ENCODE peak calls at places on chromosomes 13 and 19, in five cellular contexts. One of them, this sample, is unnamed.

GRCh38 chr13:98225036-98225940 is 48.2 kb upstream of the RNF113B start:
- DNase-seq in upper lobe of right lung: no peak
- DNase-seq in Karpas-422: no peak
- DNase-seq in stomach: no peak
- DNase-seq in CD4-positive, alpha-beta memory T cell: no peak
- DNase-seq in this sample: no peak

GRCh38 chr19:38055040-38055439 is 148.0 kb downstream of the SIPA1L3 start:
- DNase-seq in upper lobe of right lung: no peak
- DNase-seq in Karpas-422: no peak
- DNase-seq in stomach: no peak
- DNase-seq in CD4-positive, alpha-beta memory T cell: no peak
- DNase-seq in this sample: no peak

GRCh38 chr19:17281391-17282304 is at the start of gene ANKLE1:
- DNase-seq in upper lobe of right lung: no peak
- DNase-seq in Karpas-422: peak; percentile 93
- DNase-seq in stomach: peak; percentile 32
- DNase-seq in CD4-positive, alpha-beta memory T cell: no peak
- DNase-seq in this sample: no peak

GRCh38 chr13:23949736-23950135 is 52.4 kb upstream of the C1QTNF9B start:
- DNase-seq in upper lobe of right lung: no peak
- DNase-seq in Karpas-422: no peak
- DNase-seq in stomach: no peak
- DNase-seq in CD4-positive, alpha-beta memory T cell: no peak
- DNase-seq in this sample: no peak

GRCh38 chr13:73596382-73596781 is 537.6 kb downstream of the KLF5 start:
- DNase-seq in upper lobe of right lung: no peak
- DNase-seq in Karpas-422: no peak
- DNase-seq in stomach: no peak
- DNase-seq in CD4-positive, alpha-beta memory T cell: no peak
- DNase-seq in this sample: no peak

GRCh38 chr19:19034204-19034624 is 811 bp downstream of the ARMC6 start:
- DNase-seq in upper lobe of right lung: peak; percentile 80
- DNase-seq in Karpas-422: peak; percentile 92
- DNase-seq in stomach: peak; percentile 49
- DNase-seq in CD4-positive, alpha-beta memory T cell: peak; percentile 74
- DNase-seq in this sample: peak; percentile 86

GRCh38 chr19:31334101-31334848 is 15.0 kb downstream of the TSHZ3 start:
- DNase-seq in upper lobe of right lung: no peak
- DNase-seq in Karpas-422: no peak
- DNase-seq in stomach: no peak
- DNase-seq in CD4-positive, alpha-beta memory T cell: no peak
- DNase-seq in this sample: no peak

GRCh38 chr19:12788682-12789097 is 2.6 kb upstream of the JUNB start:
- DNase-seq in upper lobe of right lung: peak; percentile 91
- DNase-seq in Karpas-422: peak; percentile 60
- DNase-seq in stomach: peak; percentile 81
- DNase-seq in CD4-positive, alpha-beta memory T cell: no peak
- DNase-seq in this sample: peak; percentile 84

GRCh38 chr13:50910483-50910805 is 853 bp downstream of the RNASEH2B start:
- DNase-seq in upper lobe of right lung: no peak
- DNase-seq in Karpas-422: no peak
- DNase-seq in stomach: no peak
- DNase-seq in CD4-positive, alpha-beta memory T cell: no peak
- DNase-seq in this sample: no peak

GRCh38 chr19:58117841-58118575 is 20.0 kb upstream of the ZSCAN18 start:
- DNase-seq in upper lobe of right lung: no peak
- DNase-seq in Karpas-422: no peak
- DNase-seq in stomach: no peak
- DNase-seq in CD4-positive, alpha-beta memory T cell: no peak
- DNase-seq in this sample: no peak

GRCh38 chr13:75137911-75138571 is 343.9 kb downstream of the TBC1D4 start:
- DNase-seq in upper lobe of right lung: no peak
- DNase-seq in Karpas-422: no peak
- DNase-seq in stomach: no peak
- DNase-seq in CD4-positive, alpha-beta memory T cell: no peak
- DNase-seq in this sample: no peak

GRCh38 chr13:44351505-44351854 is 22.1 kb upstream of the SERP2 start:
- DNase-seq in upper lobe of right lung: no peak
- DNase-seq in Karpas-422: no peak
- DNase-seq in stomach: no peak
- DNase-seq in CD4-positive, alpha-beta memory T cell: no peak
- DNase-seq in this sample: no peak

GRCh38 chr13:26989261-26990007 is 182.2 kb downstream of the USP12 start:
- DNase-seq in upper lobe of right lung: no peak
- DNase-seq in Karpas-422: no peak
- DNase-seq in stomach: no peak
- DNase-seq in CD4-positive, alpha-beta memory T cell: no peak
- DNase-seq in this sample: no peak

GRCh38 chr19:29022599-29022998 is 190.4 kb downstream of the UQCRFS1 start:
- DNase-seq in upper lobe of right lung: no peak
- DNase-seq in Karpas-422: no peak
- DNase-seq in stomach: no peak
- DNase-seq in CD4-positive, alpha-beta memory T cell: no peak
- DNase-seq in this sample: no peak

GRCh38 chr13:112760931-112761330 is 71.1 kb downstream of the ATP11A start:
- DNase-seq in upper lobe of right lung: peak; percentile 57
- DNase-seq in Karpas-422: no peak
- DNase-seq in stomach: no peak
- DNase-seq in CD4-positive, alpha-beta memory T cell: no peak
- DNase-seq in this sample: peak; percentile 29

GRCh38 chr13:23730251-23730650 is 158.9 kb downstream of the MIPEP start:
- DNase-seq in upper lobe of right lung: no peak
- DNase-seq in Karpas-422: no peak
- DNase-seq in stomach: no peak
- DNase-seq in CD4-positive, alpha-beta memory T cell: no peak
- DNase-seq in this sample: no peak

GRCh38 chr13:75896271-75896670 is 260.1 kb downstream of the LMO7 start:
- DNase-seq in upper lobe of right lung: no peak
- DNase-seq in Karpas-422: no peak
- DNase-seq in stomach: no peak
- DNase-seq in CD4-positive, alpha-beta memory T cell: no peak
- DNase-seq in this sample: no peak

GRCh38 chr13:80340643-80341097 is 256 bp downstream of the SPRY2 start:
- DNase-seq in upper lobe of right lung: no peak
- DNase-seq in Karpas-422: no peak
- DNase-seq in stomach: no peak
- DNase-seq in CD4-positive, alpha-beta memory T cell: no peak
- DNase-seq in this sample: peak; percentile 45

GRCh38 chr13:109734002-109734785 is 52.2 kb downstream of the IRS2 start:
- DNase-seq in upper lobe of right lung: peak; percentile 62
- DNase-seq in Karpas-422: no peak
- DNase-seq in stomach: no peak
- DNase-seq in CD4-positive, alpha-beta memory T cell: no peak
- DNase-seq in this sample: no peak

GRCh38 chr13:67259208-67259607 is 29.1 kb upstream of the PCDH9 start:
- DNase-seq in upper lobe of right lung: no peak
- DNase-seq in Karpas-422: no peak
- DNase-seq in stomach: no peak
- DNase-seq in CD4-positive, alpha-beta memory T cell: no peak
- DNase-seq in this sample: no peak

GRCh38 chr13:113901231-113901630 is 37.4 kb upstream of the GAS6 start:
- DNase-seq in upper lobe of right lung: no peak
- DNase-seq in Karpas-422: no peak
- DNase-seq in stomach: no peak
- DNase-seq in CD4-positive, alpha-beta memory T cell: no peak
- DNase-seq in this sample: no peak

GRCh38 chr13:74675185-74675584 is 541.0 kb upstream of the KLF12 start:
- DNase-seq in upper lobe of right lung: no peak
- DNase-seq in Karpas-422: no peak
- DNase-seq in stomach: no peak
- DNase-seq in CD4-positive, alpha-beta memory T cell: no peak
- DNase-seq in this sample: no peak

GRCh38 chr19:920051-920857 is 3.1 kb downstream of the KISS1R start:
- DNase-seq in upper lobe of right lung: peak; percentile 70
- DNase-seq in Karpas-422: no peak
- DNase-seq in stomach: no peak
- DNase-seq in CD4-positive, alpha-beta memory T cell: peak; percentile 72
- DNase-seq in this sample: no peak

GRCh38 chr13:32527151-32527550 is 11.4 kb downstream of the N4BP2L2 start:
- DNase-seq in upper lobe of right lung: no peak
- DNase-seq in Karpas-422: no peak
- DNase-seq in stomach: no peak
- DNase-seq in CD4-positive, alpha-beta memory T cell: no peak
- DNase-seq in this sample: no peak

GRCh38 chr19:34963531-34964406 is at the start of gene ZNF792:
- DNase-seq in upper lobe of right lung: peak; percentile 87
- DNase-seq in Karpas-422: peak; percentile 79
- DNase-seq in stomach: peak; percentile 70
- DNase-seq in CD4-positive, alpha-beta memory T cell: peak; percentile 36
- DNase-seq in this sample: peak; percentile 56

GRCh38 chr19:30857966-30858490 is 485.8 kb downstream of the ZNF536 start:
- DNase-seq in upper lobe of right lung: no peak
- DNase-seq in Karpas-422: no peak
- DNase-seq in stomach: no peak
- DNase-seq in CD4-positive, alpha-beta memory T cell: no peak
- DNase-seq in this sample: no peak

DNA sequence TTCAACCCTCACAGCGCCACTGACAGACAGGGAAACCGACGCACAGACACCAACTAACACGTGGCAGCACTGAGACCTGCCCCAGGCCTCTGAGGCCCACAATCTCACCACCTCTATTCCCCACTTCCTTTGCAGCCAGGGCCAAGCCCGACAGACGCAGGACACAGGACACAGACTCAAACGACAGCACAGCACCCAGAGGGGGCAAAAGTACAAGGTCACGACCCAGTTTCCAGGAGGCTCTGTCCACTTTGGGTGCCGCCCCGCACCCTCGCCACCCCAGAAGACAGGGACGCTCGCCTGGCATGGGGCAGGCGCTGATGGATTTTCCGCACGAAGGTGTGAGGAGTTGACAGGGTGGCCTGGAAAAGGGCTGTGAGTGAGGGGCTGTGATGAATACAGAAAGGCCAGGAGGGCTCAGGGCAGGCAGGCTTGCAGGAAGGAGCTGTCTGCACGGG is 48.8 kb downstream of the MLLT1 start:
- DNase-seq in upper lobe of right lung: peak; percentile 55
- DNase-seq in Karpas-422: no peak
- DNase-seq in stomach: no peak
- DNase-seq in CD4-positive, alpha-beta memory T cell: no peak
- DNase-seq in this sample: no peak
- H3K4me1 ChIP-seq in upper lobe of right lung: peaks cover 43% of the 10 kb centered on the region
- H3K4me1 ChIP-seq in Karpas-422: no peaks in the 10 kb centered on the region
- H3K4me1 ChIP-seq in stomach: peaks cover 48% of the 10 kb centered on the region
- H3K4me1 ChIP-seq in CD4-positive, alpha-beta memory T cell: no peaks in the 10 kb centered on the region
- H3K4me1 ChIP-seq in this sample: peaks cover 2% of the 10 kb centered on the region

DNA sequence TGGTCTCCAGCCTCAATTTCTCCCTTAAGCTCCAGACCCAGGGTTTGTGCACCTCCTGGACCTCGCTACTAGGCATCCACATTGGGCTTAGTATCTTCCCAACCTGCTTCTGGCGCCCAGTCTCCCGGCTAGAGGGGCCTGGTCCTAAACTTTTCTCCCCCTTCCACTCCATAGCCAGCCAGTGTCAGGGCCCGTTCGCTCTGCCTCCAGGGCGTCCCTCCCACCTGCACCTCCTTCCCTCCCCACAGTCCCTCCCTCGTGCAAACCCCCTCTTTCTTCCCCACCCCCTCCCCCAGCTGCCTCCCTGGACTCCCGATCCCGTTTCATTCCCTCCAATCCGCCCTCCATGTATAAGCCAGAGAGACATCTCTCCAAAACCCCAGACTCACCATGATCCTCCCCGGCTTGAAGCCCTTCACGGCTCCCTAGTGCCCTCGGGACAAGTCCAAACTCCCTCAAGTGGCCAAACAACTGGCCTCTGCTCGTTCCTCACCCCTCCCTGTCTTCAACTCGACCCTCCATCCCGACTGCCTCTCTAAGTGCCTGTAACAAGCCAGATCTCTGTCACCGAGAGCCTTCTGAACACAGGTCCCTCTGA is 1.0 kb upstream of the SAMD4B start:
- DNase-seq in upper lobe of right lung: no peak
- DNase-seq in Karpas-422: no peak
- DNase-seq in stomach: peak; percentile 29
- DNase-seq in CD4-positive, alpha-beta memory T cell: no peak
- DNase-seq in this sample: no peak
- H3K4me1 ChIP-seq in upper lobe of right lung: peaks cover 44% of the 10 kb centered on the region
- H3K4me1 ChIP-seq in Karpas-422: peaks cover 40% of the 10 kb centered on the region
- H3K4me1 ChIP-seq in stomach: peaks cover 47% of the 10 kb centered on the region
- H3K4me1 ChIP-seq in CD4-positive, alpha-beta memory T cell: peaks cover 65% of the 10 kb centered on the region
- H3K4me1 ChIP-seq in this sample: peaks cover 8% of the 10 kb centered on the region

DNA sequence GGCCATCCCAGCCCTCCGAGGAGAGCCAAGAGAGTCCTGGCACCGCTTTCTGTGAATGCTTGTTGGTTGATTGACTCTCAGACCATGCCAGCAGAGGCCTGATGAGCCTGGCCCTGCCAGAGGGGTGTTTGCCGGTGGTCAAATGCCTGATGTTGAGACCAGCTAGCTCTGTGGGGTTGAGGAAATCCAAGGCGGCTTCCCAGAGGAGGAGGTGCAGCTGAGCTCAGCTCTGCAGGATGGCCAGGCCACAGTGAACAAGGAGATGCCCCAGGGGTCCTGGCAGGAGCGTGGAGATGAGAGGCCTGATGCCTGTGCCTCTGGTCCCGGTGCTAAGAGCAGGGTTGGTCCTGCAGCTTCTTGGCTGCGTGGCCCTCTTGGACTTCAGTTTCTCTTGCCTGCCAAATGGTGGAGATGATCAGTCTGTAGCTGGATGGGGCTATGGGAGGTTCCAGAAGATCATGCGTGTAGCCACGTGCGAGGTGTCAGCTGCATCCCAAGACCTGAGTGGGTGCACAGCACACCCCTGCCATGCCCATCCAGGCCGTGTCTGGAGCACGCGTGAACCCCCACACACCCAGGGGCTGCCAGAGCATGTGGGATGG is 16.8 kb downstream of the NFIC start:
- DNase-seq in upper lobe of right lung: no peak
- DNase-seq in Karpas-422: no peak
- DNase-seq in stomach: no peak
- DNase-seq in CD4-positive, alpha-beta memory T cell: no peak
- DNase-seq in this sample: no peak
- H3K4me1 ChIP-seq in upper lobe of right lung: peaks cover 62% of the 10 kb centered on the region
- H3K4me1 ChIP-seq in Karpas-422: no peaks in the 10 kb centered on the region
- H3K4me1 ChIP-seq in stomach: peaks cover 97% of the 10 kb centered on the region
- H3K4me1 ChIP-seq in CD4-positive, alpha-beta memory T cell: peaks cover 5% of the 10 kb centered on the region
- H3K4me1 ChIP-seq in this sample: peaks cover 9% of the 10 kb centered on the region

GRCh38 chr19:45918721-45919120 is 4.1 kb upstream of the NANOS2 start:
- DNase-seq in upper lobe of right lung: no peak
- DNase-seq in Karpas-422: no peak
- DNase-seq in stomach: no peak
- DNase-seq in CD4-positive, alpha-beta memory T cell: no peak
- DNase-seq in this sample: no peak
- H3K4me1 ChIP-seq in upper lobe of right lung: no peaks in the 10 kb centered on the region
- H3K4me1 ChIP-seq in Karpas-422: no peaks in the 10 kb centered on the region
- H3K4me1 ChIP-seq in stomach: no peaks in the 10 kb centered on the region
- H3K4me1 ChIP-seq in CD4-positive, alpha-beta memory T cell: no peaks in the 10 kb centered on the region
- H3K4me1 ChIP-seq in this sample: no peaks in the 10 kb centered on the region